ENCODE peak calls at places on chromosomes 11 and 22, in six cellular contexts. One of them, this sample, is unnamed.

GRCh38 chr11:44773351-44773965 is 46.7 kb downstream of the TSPAN18 start:
- DNase-seq in mesothelial cell of epicardium: peak
- DNase-seq in memory B cell: no peak
- DNase-seq in MCF 10A: no peak
- DNase-seq in COR-L47: no peak
- DNase-seq in AG20443: no peak
- DNase-seq in this sample: peak

GRCh38 chr22:24954114-24954463 is 1.6 kb downstream of the KIAA1671 start:
- DNase-seq in COR-L47: no peak
- DNase-seq in MCF 10A: no peak
- DNase-seq in memory B cell: no peak
- DNase-seq in mesothelial cell of epicardium: no peak
- DNase-seq in AG20443: no peak
- DNase-seq in this sample: no peak

GRCh38 chr11:95922099-95922498 is 1.8 kb downstream of the MTMR2 start:
- DNase-seq in MCF 10A: no peak
- DNase-seq in mesothelial cell of epicardium: no peak
- DNase-seq in COR-L47: no peak
- DNase-seq in AG20443: no peak
- DNase-seq in memory B cell: no peak
- DNase-seq in this sample: no peak

GRCh38 chr11:131687291-131688055 is 317.1 kb downstream of the NTM start:
- DNase-seq in memory B cell: no peak
- DNase-seq in COR-L47: no peak
- DNase-seq in mesothelial cell of epicardium: no peak
- DNase-seq in AG20443: no peak
- DNase-seq in MCF 10A: no peak
- DNase-seq in this sample: no peak

GRCh38 chr22:49018601-49019000 is 809.1 kb downstream of the BRD1 start:
- DNase-seq in AG20443: no peak
- DNase-seq in mesothelial cell of epicardium: peak
- DNase-seq in MCF 10A: no peak
- DNase-seq in COR-L47: no peak
- DNase-seq in memory B cell: no peak
- DNase-seq in this sample: peak

GRCh38 chr11:118152552-118153471 is at the start of gene SCN4B:
- DNase-seq in MCF 10A: peak
- DNase-seq in AG20443: peak
- DNase-seq in memory B cell: no peak
- DNase-seq in mesothelial cell of epicardium: peak
- DNase-seq in COR-L47: peak
- DNase-seq in this sample: peak

GRCh38 chr22:19961201-19961580 is 19.6 kb upstream of the TXNRD2 start:
- DNase-seq in memory B cell: no peak
- DNase-seq in mesothelial cell of epicardium: no peak
- DNase-seq in COR-L47: no peak
- DNase-seq in AG20443: no peak
- DNase-seq in MCF 10A: no peak
- DNase-seq in this sample: no peak

GRCh38 chr11:119483881-119484371 is 61.0 kb upstream of the THY1 start:
- DNase-seq in mesothelial cell of epicardium: peak
- DNase-seq in COR-L47: no peak
- DNase-seq in memory B cell: no peak
- DNase-seq in MCF 10A: no peak
- DNase-seq in AG20443: no peak
- DNase-seq in this sample: no peak

GRCh38 chr22:48975886-48976285 is 851.8 kb downstream of the BRD1 start:
- DNase-seq in memory B cell: no peak
- DNase-seq in COR-L47: no peak
- DNase-seq in AG20443: no peak
- DNase-seq in MCF 10A: no peak
- DNase-seq in mesothelial cell of epicardium: no peak
- DNase-seq in this sample: no peak

GRCh38 chr22:40462195-40462988 is 92.0 kb downstream of the SGSM3 start:
- DNase-seq in mesothelial cell of epicardium: no peak
- DNase-seq in memory B cell: no peak
- DNase-seq in AG20443: no peak
- DNase-seq in COR-L47: no peak
- DNase-seq in MCF 10A: no peak
- DNase-seq in this sample: no peak

GRCh38 chr22:28410050-28410816 is 269.4 kb downstream of the TTC28 start:
- DNase-seq in mesothelial cell of epicardium: no peak
- DNase-seq in AG20443: peak
- DNase-seq in COR-L47: no peak
- DNase-seq in MCF 10A: no peak
- DNase-seq in memory B cell: no peak
- DNase-seq in this sample: no peak

GRCh38 chr11:119629834-119630624 is 99.0 kb downstream of the NECTIN1 start:
- DNase-seq in MCF 10A: no peak
- DNase-seq in AG20443: no peak
- DNase-seq in mesothelial cell of epicardium: no peak
- DNase-seq in COR-L47: no peak
- DNase-seq in memory B cell: no peak
- DNase-seq in this sample: no peak